ENCODE peak calls at places on chromosomes 3 and 15, in nine cellular contexts. R is NCI-H345, S is choroid plexus epithelial cell, C is A549, B is D341Med, J is GM13976, P is activated T-cell treated with anti-CD3 and anti-CD28 coated beads for 1 hour, N is GOT3, K is non-pigmented ciliary epithelial cell. D is an unnamed sample.
A peak's percentile ranks its signal among the peaks of the same experiment; 100 is the strongest.

GRCh38 chr3:158166223-158166622 is 56.3 kb downstream of the RSRC1 start:
- DNase-seq in C (no peak), P (no peak), N (no peak), K (no peak), J (no peak), R (no peak), S (no peak), B (no peak), D (no peak)

GRCh38 chr3:122946185-122946584 is 81.4 kb downstream of the SEMA5B start:
- DNase-seq in C (no peak), J (no peak), R (no peak), K (no peak), B (no peak), S (no peak), N (no peak), P (no peak), D (no peak)

GRCh38 chr3:44076221-44076829 is 165.4 kb upstream of the TOPAZ1 start:
- DNase-seq in N (no peak), B (no peak), S (no peak), J (no peak), K (no peak), R (peak; percentile 49), P (no peak), C (no peak), D (peak; percentile 24)

GRCh38 chr15:31345606-31346366 is 19.2 kb downstream of the KLF13 start:
- DNase-seq in R (no peak), P (no peak), S (no peak), N (no peak), C (no peak), K (no peak), J (peak; percentile 61), B (no peak), D (no peak)

GRCh38 chr3:37909067-37909911 is 47.6 kb downstream of the CTDSPL start:
- DNase-seq in K (no peak), C (no peak), R (no peak), P (no peak), S (no peak), B (no peak), J (no peak), N (no peak), D (no peak)

GRCh38 chr3:3189102-3189727 is 9.7 kb upstream of the CRBN start:
- DNase-seq in R (no peak), J (no peak), B (no peak), N (no peak), C (no peak), S (peak; percentile 56), P (no peak), K (no peak), D (no peak)

GRCh38 chr3:197591816-197592215 is 36.0 kb upstream of the BDH1 start:
- DNase-seq in B (no peak), R (no peak), C (no peak), N (no peak), S (no peak), K (no peak), P (no peak), J (no peak), D (no peak)

GRCh38 chr3:58565621-58566397 is 11.4 kb downstream of the FAM107A start:
- DNase-seq in J (no peak), R (no peak), S (no peak), C (no peak), P (no peak), B (peak; percentile 18), K (no peak), N (no peak), D (no peak)

GRCh38 chr15:66189291-66189690 is 64.3 kb downstream of the MEGF11 start:
- DNase-seq in P (no peak), S (no peak), R (no peak), B (no peak), C (no peak), J (no peak), K (no peak), N (no peak), D (no peak)

GRCh38 chr3:170499562-170500156 is 81.0 kb downstream of the CLDN11 start:
- DNase-seq in N (no peak), K (no peak), C (peak; percentile 61), R (no peak), P (no peak), J (peak; percentile 60), S (peak; percentile 89), B (peak; percentile 65), D (no peak)

GRCh38 chr3:66851894-66852613 is 146.1 kb upstream of the KBTBD8 start:
- DNase-seq in K (peak; percentile 6), N (no peak), C (no peak), P (no peak), B (no peak), S (peak; percentile 84), J (no peak), R (no peak), D (no peak)

GRCh38 chr3:170614214-170614966 is 28.5 kb upstream of the SLC7A14 start:
- DNase-seq in P (no peak), S (peak; percentile 83), C (peak; percentile 34), J (no peak), B (no peak), N (no peak), R (no peak), K (peak; percentile 63), D (no peak)

GRCh38 chr3:121995190-121996137 is 26.6 kb downstream of the ILDR1 start:
- DNase-seq in C (peak; percentile 67), R (peak; percentile 29), S (peak; percentile 74), N (no peak), J (no peak), B (peak; percentile 78), K (peak; percentile 44), P (no peak), D (peak; percentile 11)

GRCh38 chr3:122382888-122383666 is at the start of gene MIX23:
- DNase-seq in C (peak; percentile 89), R (peak; percentile 84), B (peak; percentile 88), S (peak; percentile 81), J (peak; percentile 81), N (peak; percentile 34), P (peak; percentile 69), K (no peak), D (peak; percentile 96)

GRCh38 chr3:185629554-185630181 is 43.6 kb downstream of the SENP2 start:
- DNase-seq in C (no peak), J (peak; percentile 47), S (peak; percentile 35), R (no peak), K (no peak), P (no peak), N (no peak), B (no peak), D (no peak)

GRCh38 chr15:64014995-64015394 is 31.3 kb downstream of the DAPK2 start:
- DNase-seq in K (no peak), S (no peak), B (no peak), J (no peak), P (no peak), R (no peak), N (no peak), C (no peak), D (no peak)

GRCh38 chr15:39251413-39252197 is 329.3 kb upstream of the THBS1 start:
- DNase-seq in R (no peak), J (no peak), P (no peak), S (no peak), K (no peak), N (no peak), B (no peak), C (no peak), D (no peak)

GRCh38 chr3:30042274-30042859 is 564.0 kb upstream of the TGFBR2 start:
- DNase-seq in C (peak; percentile 80), S (peak; percentile 91), B (peak; percentile 61), J (peak; percentile 24), N (no peak), P (peak; percentile 33), R (peak; percentile 61), K (peak; percentile 60), D (peak; percentile 19)

GRCh38 chr15:62348119-62348518 is 183.0 kb upstream of the C2CD4B start:
- DNase-seq in J (no peak), R (no peak), S (no peak), B (no peak), P (no peak), K (no peak), N (no peak), C (no peak), D (no peak)